ENCODE peak calls at places on chromosomes 5 and 9, in ten cellular contexts. E is B cell, C is AG04450, I is spleen, U is dorsolateral prefrontal cortex, V is neural progenitor cell, R is sigmoid colon, F is stomach, W is omental fat pad, L is GM23338. S is an unnamed sample.

GRCh38 chr5:38535281-38535750 is 21.1 kb downstream of the LIFR start:
- DNase-seq in W (no peak), R (no peak), E (no peak), V (no peak), I (no peak), U (no peak), C (no peak), F (no peak), L (no peak), S (no peak)

GRCh38 chr5:42951847-42952411 is 88.2 kb downstream of the ANXA2R start:
- DNase-seq in U (no peak), L (peak), I (peak), F (peak), R (no peak), V (no peak), E (peak), W (no peak), C (no peak), S (peak)

GRCh38 chr9:2276296-2276695 is 261.1 kb downstream of the SMARCA2 start:
- DNase-seq in C (no peak), W (no peak), V (no peak), L (no peak), R (no peak), U (no peak), F (no peak), E (no peak), I (no peak), S (no peak)

GRCh38 chr9:84238652-84239051 is 101.9 kb downstream of the SLC28A3 start:
- DNase-seq in R (no peak), C (no peak), F (no peak), U (no peak), V (no peak), I (no peak), E (no peak), L (no peak), W (no peak), S (no peak)

GRCh38 chr5:143495124-143495523 is 91.6 kb upstream of the NR3C1 start:
- DNase-seq in F (no peak), W (no peak), U (no peak), C (no peak), L (no peak), V (no peak), E (no peak), I (no peak), R (no peak), S (no peak)

GRCh38 chr9:2055203-2055658 is 40.1 kb downstream of the SMARCA2 start:
- DNase-seq in R (no peak), E (no peak), L (no peak), C (no peak), I (no peak), W (no peak), V (no peak), U (no peak), F (no peak), S (peak)

GRCh38 chr9:107489144-107489673 is 360 bp downstream of the KLF4 start:
- DNase-seq in I (peak), C (no peak), E (no peak), R (no peak), U (no peak), L (no peak), W (peak), F (no peak), V (no peak), S (peak)

GRCh38 chr5:137565450-137565849 is 66.3 kb upstream of the SPOCK1 start:
- DNase-seq in I (no peak), F (no peak), R (no peak), U (no peak), V (no peak), L (no peak), W (no peak), E (no peak), C (no peak), S (no peak)

GRCh38 chr5:79712741-79713140 is 23.1 kb downstream of the CMYA5 start:
- DNase-seq in R (no peak), C (no peak), V (no peak), I (no peak), W (no peak), U (no peak), E (no peak), L (no peak), F (no peak), S (no peak)

GRCh38 chr9:100066539-100066938 is 32.3 kb downstream of the ERP44 start:
- DNase-seq in L (no peak), R (no peak), W (no peak), F (no peak), E (no peak), U (no peak), C (no peak), V (no peak), I (no peak), S (peak)

GRCh38 chr5:35470866-35471265 is 146.8 kb upstream of the SPEF2 start:
- DNase-seq in W (no peak), R (no peak), E (no peak), I (no peak), V (no peak), C (no peak), L (no peak), U (no peak), F (no peak), S (no peak)

GRCh38 chr9:129719135-129719534 is 33.7 kb downstream of the PTGES start:
- DNase-seq in F (no peak), C (no peak), V (peak), E (no peak), W (no peak), U (no peak), L (peak), I (no peak), R (no peak), S (no peak)

GRCh38 chr9:95595780-95596179 is 79.0 kb upstream of the PTCH1 start:
- DNase-seq in R (no peak), L (no peak), V (no peak), I (no peak), C (no peak), E (no peak), W (no peak), U (no peak), F (no peak), S (no peak)

GRCh38 chr9:129258124-129258822 is 80.2 kb upstream of the IER5L start:
- DNase-seq in F (peak), U (peak), V (peak), C (peak), E (peak), L (peak), R (peak), I (peak), W (peak), S (peak)

GRCh38 chr9:110521211-110521610 is 58.3 kb downstream of the SVEP1 start:
- DNase-seq in F (no peak), E (no peak), U (no peak), R (no peak), W (no peak), I (no peak), V (no peak), C (no peak), L (no peak), S (no peak)

GRCh38 chr5:38546691-38547146 is 9.7 kb downstream of the LIFR start:
- DNase-seq in E (no peak), V (no peak), U (no peak), R (no peak), F (no peak), C (no peak), L (no peak), I (no peak), W (no peak), S (no peak)

GRCh38 chr9:114108016-114108833 is 9.1 kb upstream of the KIF12 start:
- DNase-seq in L (peak), W (peak), E (no peak), R (peak), U (peak), C (peak), V (peak), I (peak), F (peak), S (peak)

GRCh38 chr5:14996997-14997396 is 125.4 kb upstream of the ANKH start:
- DNase-seq in L (no peak), E (peak), U (no peak), R (no peak), F (no peak), W (no peak), I (no peak), V (no peak), C (no peak), S (peak)

GRCh38 chr5:108238936-108239887 is 142.7 kb downstream of the FBXL17 start:
- DNase-seq in L (peak), E (no peak), W (no peak), R (no peak), V (no peak), C (no peak), F (no peak), I (no peak), U (no peak), S (no peak)

GRCh38 chr5:18517641-18518380 is 883.6 kb downstream of the TAF11L14 start:
- DNase-seq in R (no peak), F (no peak), U (no peak), L (no peak), E (no peak), V (no peak), C (no peak), W (no peak), I (no peak), S (no peak)

GRCh38 chr5:65268520-65268919 is 213.2 kb downstream of the ADAMTS6 start:
- DNase-seq in F (no peak), L (no peak), E (no peak), R (no peak), I (no peak), V (no peak), C (no peak), U (no peak), W (no peak), S (no peak)

GRCh38 chr5:140324834-140325195 is 21.6 kb downstream of the HBEGF start:
- DNase-seq in F (no peak), V (no peak), C (no peak), L (no peak), W (no peak), R (no peak), I (no peak), U (no peak), E (no peak), S (no peak)

GRCh38 chr5:109247943-109248342 is 161.8 kb downstream of the PJA2 start:
- DNase-seq in L (no peak), C (no peak), V (no peak), U (no peak), I (no peak), E (no peak), R (no peak), W (no peak), F (no peak), S (peak)

GRCh38 chr9:8074645-8075044 is 275.1 kb upstream of the DMAC1 start:
- DNase-seq in E (no peak), R (no peak), F (no peak), W (no peak), C (no peak), V (no peak), I (no peak), U (no peak), L (no peak), S (no peak)

GRCh38 chr5:168712280-168712924 is 133.2 kb upstream of the PANK3 start:
- DNase-seq in W (no peak), I (no peak), L (peak), C (peak), R (no peak), F (no peak), E (no peak), V (no peak), U (no peak), S (no peak)

GRCh38 chr9:126108240-126108639 is 218.4 kb upstream of the MVB12B start:
- DNase-seq in C (no peak), E (peak), U (no peak), W (no peak), L (peak), F (no peak), V (peak), I (peak), R (no peak), S (no peak)

GRCh38 chr5:148372883-148373282 is 10.9 kb upstream of the FBXO38 start:
- DNase-seq in U (no peak), I (no peak), C (no peak), V (peak), F (no peak), R (no peak), L (no peak), E (no peak), W (no peak), S (no peak)

GRCh38 chr5:108587816-108588215 is 159.9 kb upstream of the FER start:
- DNase-seq in L (no peak), U (no peak), E (no peak), W (no peak), I (no peak), C (no peak), F (no peak), V (no peak), R (no peak), S (no peak)

GRCh38 chr5:142325677-142326479 is 1.1 kb upstream of the SPRY4 start:
- DNase-seq in W (peak), C (no peak), E (no peak), L (peak), I (no peak), R (peak), V (peak), U (no peak), F (peak), S (no peak)

GRCh38 chr5:142330026-142330425 is 5.2 kb upstream of the SPRY4 start:
- DNase-seq in R (peak), C (no peak), I (no peak), F (no peak), L (no peak), V (no peak), U (no peak), E (no peak), W (no peak), S (no peak)

GRCh38 chr5:142326480-142326938 is 1.7 kb upstream of the SPRY4 start:
- DNase-seq in C (no peak), I (no peak), E (no peak), L (no peak), W (no peak), R (no peak), V (no peak), U (no peak), F (no peak), S (no peak)

GRCh38 chr5:142324871-142325676 is at the start of gene SPRY4:
- DNase-seq in L (peak), U (peak), E (peak), V (peak), W (peak), I (peak), R (peak), C (peak), F (peak), S (peak)

GRCh38 chr5:142327111-142327842 is 2.5 kb upstream of the SPRY4 start:
- DNase-seq in L (peak), R (peak), C (no peak), E (no peak), W (no peak), U (no peak), V (peak), F (no peak), I (no peak), S (no peak)
- TF ChIP-seq CTCF in L (no peak), R (no peak), C (peak), E (no peak), W (no peak), U (no peak), V (no peak), F (no peak), I (no peak), S (no peak)

GRCh38 chr9:137267933-137268355 is 9.6 kb upstream of the TOR4A start:
- DNase-seq in R (no peak), L (no peak), I (peak), E (peak), F (no peak), V (no peak), W (no peak), U (no peak), C (no peak), S (peak)
- TF ChIP-seq CTCF in R (no peak), L (no peak), I (no peak), E (no peak), F (no peak), V (no peak), W (no peak), U (no peak), C (no peak), S (no peak)

GRCh38 chr5:78132507-78132906 is 162.0 kb downstream of the AP3B1 start:
- DNase-seq in F (no peak), I (no peak), V (no peak), W (no peak), U (no peak), R (no peak), E (no peak), L (no peak), C (no peak), S (no peak)

GRCh38 chr5:78133423-78133822 is 161.1 kb downstream of the AP3B1 start:
- DNase-seq in U (no peak), V (no peak), F (no peak), I (no peak), L (no peak), C (no peak), R (no peak), W (no peak), E (no peak), S (no peak)

GRCh38 chr5:78129632-78130031 is 164.9 kb downstream of the AP3B1 start:
- DNase-seq in E (no peak), I (no peak), C (no peak), W (no peak), R (no peak), L (no peak), U (no peak), F (no peak), V (no peak), S (no peak)

DNA sequence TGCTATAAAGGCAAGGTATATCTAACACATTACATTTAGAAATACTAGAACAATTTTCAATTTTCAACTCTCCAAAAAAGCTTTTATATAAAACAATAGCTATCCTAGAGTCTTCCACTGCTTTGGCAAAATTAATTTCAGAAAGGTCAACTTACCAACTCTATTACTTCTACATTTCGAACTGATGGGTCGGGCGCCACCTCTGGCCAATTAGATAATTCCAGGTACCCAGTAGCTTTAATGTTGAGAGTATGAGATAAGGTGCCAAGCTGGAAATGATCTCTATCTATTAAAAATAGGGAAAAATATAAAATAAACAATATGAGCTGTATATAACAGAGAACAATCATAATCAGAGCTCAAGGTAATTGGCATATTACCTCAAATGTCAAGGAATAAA is 166.6 kb downstream of the AP3B1 start:
- DNase-seq in E (no peak), W (no peak), I (no peak), L (peak), V (peak), C (no peak), U (no peak), R (no peak), F (no peak), S (no peak)
- TF ChIP-seq CTCF in E (peak), W (no peak), I (no peak), L (peak), V (peak), C (peak), U (no peak), R (no peak), F (no peak), S (no peak)

GRCh38 chr5:22238047-22238446 is 615.1 kb downstream of the CDH12 start:
- DNase-seq in E (no peak), U (no peak), W (no peak), C (no peak), L (no peak), R (no peak), V (no peak), I (no peak), F (no peak), S (no peak)

DNA sequence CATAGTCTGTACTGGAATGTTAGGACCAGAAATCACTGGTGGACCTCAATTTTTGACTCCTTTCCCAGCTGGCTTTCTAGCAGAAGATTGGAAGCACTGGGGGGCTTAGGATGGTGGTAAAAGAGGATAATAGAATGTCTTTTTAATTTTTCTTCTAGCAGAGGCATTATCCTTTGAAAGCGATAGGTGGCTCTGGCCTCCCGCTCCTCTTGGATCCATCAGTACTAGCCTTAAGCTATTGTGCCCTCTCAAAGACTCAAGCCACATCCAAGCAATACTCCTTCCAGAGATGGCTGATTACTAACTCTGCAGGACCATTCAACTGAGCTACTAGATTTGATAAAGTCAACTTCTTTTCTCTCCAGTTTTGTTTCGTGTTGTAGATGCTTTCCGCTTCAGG is 610.6 kb downstream of the CDH12 start:
- DNase-seq in F (no peak), C (no peak), I (no peak), E (no peak), V (peak), R (no peak), L (peak), W (no peak), U (no peak), S (no peak)
- TF ChIP-seq CTCF in F (no peak), C (peak), I (no peak), E (no peak), V (peak), R (no peak), L (peak), W (no peak), U (no peak), S (no peak)

DNA sequence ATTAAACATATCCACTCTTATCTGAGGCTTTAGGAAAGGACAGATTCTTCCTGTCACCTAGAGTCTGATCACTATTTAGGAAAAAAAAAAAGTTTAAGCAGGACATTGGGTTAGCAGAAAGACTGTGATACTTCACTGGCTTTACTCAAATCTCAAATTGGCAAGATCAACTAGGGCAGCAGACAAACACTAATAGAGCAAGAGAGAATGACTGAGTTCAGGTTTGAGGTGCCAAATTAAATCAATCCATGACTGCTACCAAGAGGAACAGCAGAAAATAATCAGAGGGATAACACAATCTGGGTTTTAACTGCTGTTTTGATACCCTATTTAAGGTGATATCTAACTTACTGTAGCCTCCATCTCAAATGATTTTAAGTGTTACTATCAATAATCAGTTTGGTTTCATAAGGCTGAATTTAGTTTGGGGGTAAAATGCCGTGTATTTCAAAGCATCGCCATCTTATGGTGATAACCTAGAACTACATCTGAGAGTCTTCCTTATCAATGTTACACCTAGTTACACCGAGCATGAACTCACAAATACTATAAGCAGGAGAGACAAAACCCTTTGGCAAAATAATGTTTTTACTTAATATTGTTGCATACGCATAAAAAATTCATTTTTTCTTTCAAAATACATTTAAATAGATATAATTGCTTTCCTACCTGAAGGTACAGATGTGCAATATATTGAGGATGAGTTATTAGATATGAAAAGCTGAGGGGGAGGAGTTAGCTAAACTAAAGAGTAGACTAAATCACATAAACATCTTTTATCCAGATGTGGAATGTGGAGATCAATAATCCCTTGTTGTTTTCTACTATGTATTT is 286.4 kb upstream of the CDH12 start:
- DNase-seq in W (no peak), L (peak), C (no peak), I (no peak), F (no peak), U (no peak), R (no peak), V (peak), E (no peak), S (peak)
- TF ChIP-seq CTCF in W (no peak), L (peak), C (peak), I (peak), F (no peak), U (peak), R (no peak), V (peak), E (peak), S (peak)

DNA sequence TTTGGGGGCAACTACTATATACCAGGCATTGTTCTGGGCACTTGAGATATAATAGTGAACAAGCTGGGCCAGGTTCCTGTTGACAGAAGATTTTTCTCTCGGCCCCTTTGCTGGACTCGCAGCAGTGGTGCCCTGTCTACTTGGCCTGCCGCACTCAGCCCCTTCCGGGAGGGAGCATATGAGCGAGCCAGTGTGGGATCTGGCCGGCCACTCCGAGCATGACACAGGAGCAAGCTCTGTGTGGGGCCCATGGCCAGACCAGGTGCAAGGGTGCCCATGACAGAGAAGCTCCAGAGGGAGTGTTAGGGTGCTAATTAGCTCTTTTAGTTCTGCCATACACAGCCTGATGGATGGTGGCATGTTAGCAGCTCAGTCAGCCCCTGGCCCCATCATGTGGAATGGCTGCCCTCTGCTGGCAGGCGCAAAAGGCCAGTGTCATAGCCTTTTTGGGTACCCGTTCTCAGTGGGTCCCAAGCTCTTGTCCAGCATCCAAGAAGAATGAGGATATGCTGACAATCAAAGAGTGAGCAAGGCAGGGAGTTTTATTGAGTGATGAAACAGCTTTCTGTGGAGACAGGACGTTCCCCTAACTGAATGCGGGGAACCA is 9.3 kb upstream of the KIF4B start:
- DNase-seq in W (no peak), E (no peak), L (peak), F (peak), V (peak), I (no peak), C (no peak), U (no peak), R (no peak), S (no peak)
- TF ChIP-seq CTCF in W (no peak), E (no peak), L (peak), F (no peak), V (peak), I (peak), C (peak), U (peak), R (peak), S (no peak)

GRCh38 chr9:104386425-104387069 is 117.5 kb upstream of the OR13F1 start:
- DNase-seq in W (no peak), L (peak), C (no peak), R (no peak), I (no peak), F (no peak), V (peak), U (no peak), E (no peak), S (no peak)
- TF ChIP-seq CTCF in W (no peak), L (peak), C (peak), R (peak), I (peak), F (no peak), V (peak), U (peak), E (peak), S (peak)